ENCODE peak calls at places on chromosomes 4 and X, in seven cellular contexts. D, L, Z, J, M, T and U are unnamed samples.
A peak's percentile ranks its signal among the peaks of the same experiment; 100 is the strongest.

GRCh38 chr4:9847971-9848764 is 66.7 kb downstream of the DRD5 start:
- DNase-seq in J (no peak), D (no peak), Z (no peak), T (no peak), L (no peak), M (no peak), U (no peak)

GRCh38 chrX:49209434-49210251 is 9.7 kb upstream of the SYP start:
- DNase-seq in L (peak; percentile 68), J (no peak), M (no peak), Z (no peak), D (no peak), T (no peak), U (no peak)

GRCh38 chr4:27985522-27985921 is 1124.9 kb downstream of the STIM2 start:
- DNase-seq in J (no peak), L (no peak), Z (no peak), T (no peak), M (no peak), D (no peak), U (no peak)

GRCh38 chr4:113050361-113050760 is 908 bp downstream of the ANK2 start:
- DNase-seq in Z (no peak), D (no peak), L (no peak), M (no peak), J (no peak), T (no peak), U (no peak)

GRCh38 chr4:104491826-104492771 is 2.6 kb downstream of the CXXC4 start:
- DNase-seq in L (no peak), Z (peak; percentile 46), D (no peak), J (no peak), M (no peak), T (no peak), U (no peak)

GRCh38 chr4:31088600-31089230 is 368.5 kb downstream of the PCDH7 start:
- DNase-seq in D (no peak), M (peak; percentile 38), L (no peak), J (peak; percentile 84), Z (peak; percentile 63), T (no peak), U (no peak)

GRCh38 chrX:133555796-133556458 is 140.6 kb upstream of the GPC4 start:
- DNase-seq in Z (no peak), L (no peak), J (no peak), M (no peak), T (no peak), D (no peak), U (no peak)

GRCh38 chrX:623599-624323 is 6.8 kb upstream of the SHOX start:
- DNase-seq in Z (no peak), T (no peak), D (no peak), M (no peak), J (no peak), L (no peak), U (peak; percentile 25)

GRCh38 chrX:64379924-64380323 is 15.3 kb downstream of the MTMR8 start:
- DNase-seq in Z (no peak), M (no peak), L (no peak), J (no peak), D (no peak), T (no peak), U (no peak)

GRCh38 chrX:13489451-13489850 is 80.0 kb upstream of the EGFL6 start:
- DNase-seq in M (peak; percentile 27), D (peak; percentile 30), J (peak; percentile 83), Z (no peak), T (peak; percentile 56), L (no peak), U (peak; percentile 71)

DNA sequence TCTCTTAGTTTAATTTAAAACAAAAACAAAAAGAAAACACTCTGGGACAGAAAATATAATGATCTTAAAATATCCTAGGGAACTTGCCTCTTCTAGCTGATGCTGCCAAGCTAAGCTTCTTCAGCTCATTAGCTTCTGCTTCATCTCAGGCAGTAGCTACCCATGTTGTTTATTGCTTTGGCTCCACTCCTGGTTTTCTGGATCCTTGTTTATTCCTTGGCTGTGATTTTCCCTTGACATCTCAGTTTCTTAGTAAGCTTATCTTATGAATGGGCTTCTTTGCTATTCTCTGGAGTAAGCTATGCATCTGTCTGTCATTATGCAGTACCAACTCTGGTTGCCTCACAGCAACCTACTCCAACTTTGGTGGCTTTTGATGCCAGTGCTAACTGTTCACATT is 5.1 kb upstream of the MTHFD2L start:
- DNase-seq in J (no peak), M (no peak), T (no peak), D (no peak), L (no peak), Z (no peak), U (no peak)
- H3K4me3 ChIP-seq in J (no peak overlapping the region), M (no peak overlapping the region), T (no peak overlapping the region), D (no peak overlapping the region), L (no peak overlapping the region), Z (no peak overlapping the region), U (no peak overlapping the region)

DNA sequence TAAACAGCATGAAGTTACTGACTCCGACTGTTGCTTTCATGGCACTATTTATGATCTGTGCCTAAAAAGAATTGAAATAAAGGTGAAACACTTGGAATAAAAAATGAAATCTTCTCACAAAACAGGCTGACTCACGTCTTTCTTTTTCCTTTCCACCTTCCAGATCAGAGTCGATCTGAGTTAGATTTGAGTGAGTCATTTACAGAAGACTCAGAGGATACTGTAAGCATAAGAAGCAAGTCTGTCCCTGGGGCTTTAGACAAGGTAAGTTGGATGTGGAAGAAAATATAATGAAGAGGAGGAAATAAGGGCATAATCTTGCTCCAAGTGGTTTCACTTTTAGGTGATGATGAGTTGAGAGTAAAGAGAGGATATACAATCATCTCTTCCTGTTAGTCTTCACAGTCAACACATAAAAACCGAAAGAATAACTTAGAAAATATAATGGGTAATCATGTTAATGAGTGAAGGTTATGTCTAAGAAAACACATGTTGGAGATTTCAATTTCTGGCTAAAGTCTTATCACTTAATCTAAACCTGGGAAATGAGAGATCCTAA is 89.7 kb downstream of the SYTL5 start:
- DNase-seq in J (peak; percentile 28), Z (no peak), L (no peak), M (no peak), T (no peak), D (no peak), U (no peak)
- TF ChIP-seq CTCF in J (no peak), Z (no peak), L (no peak), M (no peak), T (no peak), D (no peak), U (no peak)

GRCh38 chrX:65752294-65752693 is 84.8 kb downstream of the MSN start:
- DNase-seq in D (no peak), T (no peak), L (no peak), M (no peak), J (no peak), Z (no peak), U (no peak)

GRCh38 chrX:65750674-65751469 is 83.4 kb downstream of the MSN start:
- DNase-seq in L (no peak), D (no peak), J (no peak), T (no peak), Z (no peak), M (no peak), U (peak; percentile 12)

GRCh38 chrX:65745992-65746391 is 78.5 kb downstream of the MSN start:
- DNase-seq in J (peak; percentile 7), D (no peak), M (no peak), L (no peak), T (no peak), Z (no peak), U (no peak)

GRCh38 chrX:65755786-65756185 is 88.3 kb downstream of the MSN start:
- DNase-seq in Z (no peak), J (no peak), T (no peak), M (no peak), D (no peak), L (no peak), U (no peak)

GRCh38 chrX:65751511-65751910 is 84.1 kb downstream of the MSN start:
- DNase-seq in T (no peak), Z (no peak), L (no peak), J (no peak), D (no peak), M (no peak), U (no peak)
- H3K4me3 ChIP-seq in T (no peak overlapping the region), Z (no peak overlapping the region), L (no peak overlapping the region), J (no peak overlapping the region), D (no peak overlapping the region), M (no peak overlapping the region), U (no peak overlapping the region)

GRCh38 chr4:148438047-148438446 is 4.2 kb downstream of the NR3C2 start:
- DNase-seq in Z (no peak), J (no peak), T (no peak), M (no peak), D (no peak), L (no peak), U (no peak)
- TF ChIP-seq CTCF in Z (no peak), J (no peak), T (no peak), M (no peak), D (no peak), L (no peak), U (no peak)

GRCh38 chr4:173397604-173398003 is 1.3 kb downstream of the SCRG1 start:
- DNase-seq in D (no peak), J (peak; percentile 6), T (no peak), Z (no peak), L (no peak), M (no peak), U (no peak)
- H3K4me3 ChIP-seq in D (no peak overlapping the region), J (no peak overlapping the region), T (no peak overlapping the region), Z (no peak overlapping the region), L (no peak overlapping the region), M (no peak overlapping the region), U (no peak overlapping the region)

DNA sequence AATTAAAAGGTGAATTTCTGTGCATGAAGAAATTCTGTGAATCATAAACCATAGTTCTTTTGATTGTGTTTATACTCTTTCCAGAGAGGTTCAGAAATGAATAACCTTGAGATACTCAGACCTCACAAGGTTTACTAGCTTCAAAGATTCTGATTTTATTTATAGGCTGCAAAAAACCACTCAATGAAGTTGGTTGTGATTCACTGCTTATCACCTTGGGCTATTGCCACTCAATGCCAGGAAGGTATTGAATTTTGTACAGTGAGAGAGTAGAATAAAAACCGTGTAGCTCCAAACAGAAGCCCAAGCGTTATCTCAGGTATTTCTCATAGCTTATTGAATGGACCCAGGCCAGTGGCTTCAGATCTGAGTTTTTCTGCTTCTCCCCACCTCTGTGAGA is 118.7 kb downstream of the FHIP1A start:
- DNase-seq in M (no peak), D (no peak), J (no peak), L (no peak), Z (no peak), T (no peak), U (no peak)
- TF ChIP-seq CTCF in M (no peak), D (no peak), J (no peak), L (no peak), Z (no peak), T (no peak), U (no peak)